ENCODE peak calls at places on chromosomes 4 and X, in six cellular contexts. Z is neural progenitor cell, U is PC-3, T is K562, L is PC-9, O is IMR-90. G is an unnamed sample.

GRCh38 chrX:3699841-3700381 is 13.5 kb downstream of the PRKX start:
- DNase-seq in Z (no peak), U (no peak), T (no peak), L (no peak), O (no peak), G (no peak)

GRCh38 chr4:5710065-5710961 is 688 bp upstream of the EVC start:
- DNase-seq in Z (peak), U (peak), T (no peak), L (no peak), O (peak), G (peak)

GRCh38 chr4:99504804-99505502 is 5.9 kb upstream of the C4orf17 start:
- DNase-seq in Z (no peak), U (no peak), T (no peak), L (no peak), O (no peak), G (no peak)

GRCh38 chr4:75542824-75543223 is 13.0 kb upstream of the ODAPH start:
- DNase-seq in Z (no peak), U (peak), T (no peak), L (no peak), O (peak), G (peak)

GRCh38 chr4:8435656-8436121 is 4.8 kb downstream of the ACOX3 start:
- DNase-seq in Z (no peak), U (no peak), T (no peak), L (no peak), O (peak), G (no peak)

GRCh38 chr4:107197121-107197520 is 161.0 kb upstream of the DKK2 start:
- DNase-seq in Z (no peak), U (no peak), T (no peak), L (no peak), O (no peak), G (no peak)

GRCh38 chrX:10922158-10922557 is 189.0 kb upstream of the HCCS start:
- DNase-seq in Z (no peak), U (peak), T (no peak), L (peak), O (peak), G (peak)

GRCh38 chrX:153956044-153956907 is 11.8 kb upstream of the RENBP start:
- DNase-seq in Z (no peak), U (no peak), T (no peak), L (no peak), O (no peak), G (no peak)

GRCh38 chr4:83329521-83330105 is 5.0 kb downstream of the HPSE start:
- DNase-seq in Z (no peak), U (peak), T (no peak), L (no peak), O (peak), G (no peak)

GRCh38 chrX:70497026-70497425 is 52.4 kb downstream of the DLG3 start:
- DNase-seq in Z (no peak), U (no peak), T (no peak), L (no peak), O (no peak), G (no peak)

GRCh38 chrX:8125566-8125965 is 45.5 kb downstream of the VCX2 start:
- DNase-seq in Z (no peak), U (no peak), T (no peak), L (no peak), O (no peak), G (no peak)

GRCh38 chr4:80074651-80075050 is 1.6 kb upstream of the ANTXR2 start:
- DNase-seq in Z (no peak), U (no peak), T (no peak), L (no peak), O (no peak), G (no peak)

GRCh38 chrX:55057691-55058249 is 17.1 kb upstream of the PAGE2B start:
- DNase-seq in Z (peak), U (peak), T (peak), L (peak), O (peak), G (no peak)

GRCh38 chrX:31435592-31435991 is 363.8 kb upstream of the FTHL17 start:
- DNase-seq in Z (peak), U (no peak), T (no peak), L (no peak), O (peak), G (no peak)

GRCh38 chrX:144681501-144681900 is 565.8 kb upstream of the SPANXN1 start:
- DNase-seq in Z (no peak), U (peak), T (no peak), L (no peak), O (no peak), G (no peak)

GRCh38 chrX:78958419-78959116 is 13.4 kb downstream of the P2RY10 start:
- DNase-seq in Z (no peak), U (no peak), T (no peak), L (no peak), O (no peak), G (no peak)

GRCh38 chr4:81485310-81485980 is 13.7 kb upstream of the RASGEF1B start:
- DNase-seq in Z (no peak), U (no peak), T (no peak), L (no peak), O (no peak), G (no peak)

GRCh38 chrX:1483843-1484637 is 31.3 kb upstream of the ASMTL start:
- DNase-seq in Z (no peak), U (no peak), T (no peak), L (no peak), O (no peak), G (no peak)

GRCh38 chr4:122583906-122584305 is 37.0 kb downstream of the IL21 start:
- DNase-seq in Z (no peak), U (no peak), T (no peak), L (no peak), O (peak), G (peak)

GRCh38 chrX:2913118-2913517 is 16.0 kb downstream of the ARSD start:
- DNase-seq in Z (no peak), U (peak), T (peak), L (no peak), O (no peak), G (no peak)

GRCh38 chrX:42934020-42934701 is 156.2 kb upstream of the PPP1R2C start:
- DNase-seq in Z (no peak), U (no peak), T (no peak), L (no peak), O (no peak), G (no peak)

GRCh38 chrX:49761481-49761880 is 65.7 kb upstream of the PAGE1 start:
- DNase-seq in Z (peak), U (peak), T (peak), L (no peak), O (peak), G (no peak)

GRCh38 chr4:119529788-119530187 is 98.8 kb downstream of the PDE5A start:
- DNase-seq in Z (no peak), U (no peak), T (no peak), L (no peak), O (no peak), G (no peak)

GRCh38 chrX:69538321-69538876 is 34.3 kb downstream of the NALF2 start:
- DNase-seq in Z (peak), U (peak), T (peak), L (peak), O (peak), G (peak)

GRCh38 chrX:87634361-87634760 is 116.8 kb downstream of the KLHL4 start:
- DNase-seq in Z (no peak), U (no peak), T (no peak), L (no peak), O (no peak), G (no peak)

GRCh38 chr4:8737601-8738279 is 133.9 kb downstream of the HMX1 start:
- DNase-seq in Z (no peak), U (no peak), T (no peak), L (no peak), O (no peak), G (no peak)

GRCh38 chr4:131509521-131509920 is 1639.6 kb upstream of the PCDH10 start:
- DNase-seq in Z (no peak), U (no peak), T (no peak), L (no peak), O (peak), G (no peak)

GRCh38 chr4:189445613-189446012 is 495.1 kb upstream of the FRG1 start:
- DNase-seq in Z (no peak), U (no peak), T (no peak), L (no peak), O (no peak), G (no peak)

GRCh38 chr4:80333121-80333520 is 2.4 kb upstream of the CFAP299 start:
- DNase-seq in Z (no peak), U (no peak), T (no peak), L (no peak), O (peak), G (no peak)

GRCh38 chr4:1472148-1472797 is 66.0 kb upstream of the NKX1-1 start:
- DNase-seq in Z (no peak), U (no peak), T (no peak), L (no peak), O (no peak), G (peak)

GRCh38 chr4:81446634-81447033 is 25.1 kb downstream of the RASGEF1B start:
- DNase-seq in Z (no peak), U (no peak), T (no peak), L (no peak), O (no peak), G (no peak)

GRCh38 chr4:186900232-186900900 is 176.7 kb upstream of the FAT1 start:
- DNase-seq in Z (no peak), U (peak), T (no peak), L (no peak), O (peak), G (peak)

GRCh38 chr4:125168531-125168930 is 146.2 kb upstream of the FAT4 start:
- DNase-seq in Z (no peak), U (no peak), T (no peak), L (no peak), O (peak), G (peak)

GRCh38 chrX:105610401-105610800 is 211.9 kb upstream of the NRK start:
- DNase-seq in Z (no peak), U (peak), T (no peak), L (no peak), O (no peak), G (no peak)

GRCh38 chr4:74159397-74159709 is 1.4 kb downstream of the MTHFD2L start:
- DNase-seq in Z (no peak), U (no peak), T (no peak), L (no peak), O (no peak), G (no peak)

GRCh38 chrX:85992811-85993229 is 54.5 kb downstream of the CHM start:
- DNase-seq in Z (no peak), U (peak), T (no peak), L (no peak), O (peak), G (no peak)

GRCh38 chrX:31981546-31982062 is 909.8 kb upstream of the FTHL17 start:
- DNase-seq in Z (no peak), U (no peak), T (no peak), L (no peak), O (no peak), G (no peak)

GRCh38 chr4:103129174-103129573 is 29.5 kb upstream of the BDH2 start:
- DNase-seq in Z (no peak), U (no peak), T (no peak), L (no peak), O (no peak), G (no peak)

GRCh38 chr4:73917081-73917501 is 47.9 kb downstream of the CXCL1 start:
- DNase-seq in Z (no peak), U (peak), T (no peak), L (no peak), O (peak), G (peak)

GRCh38 chr4:42626629-42627028 is 30.3 kb downstream of the ATP8A1 start:
- DNase-seq in Z (no peak), U (no peak), T (no peak), L (no peak), O (no peak), G (no peak)
- H3K4me2 ChIP-seq in Z (no peak), U (no peak), T (no peak), L (no peak), O (no peak), G (no peak)

DNA sequence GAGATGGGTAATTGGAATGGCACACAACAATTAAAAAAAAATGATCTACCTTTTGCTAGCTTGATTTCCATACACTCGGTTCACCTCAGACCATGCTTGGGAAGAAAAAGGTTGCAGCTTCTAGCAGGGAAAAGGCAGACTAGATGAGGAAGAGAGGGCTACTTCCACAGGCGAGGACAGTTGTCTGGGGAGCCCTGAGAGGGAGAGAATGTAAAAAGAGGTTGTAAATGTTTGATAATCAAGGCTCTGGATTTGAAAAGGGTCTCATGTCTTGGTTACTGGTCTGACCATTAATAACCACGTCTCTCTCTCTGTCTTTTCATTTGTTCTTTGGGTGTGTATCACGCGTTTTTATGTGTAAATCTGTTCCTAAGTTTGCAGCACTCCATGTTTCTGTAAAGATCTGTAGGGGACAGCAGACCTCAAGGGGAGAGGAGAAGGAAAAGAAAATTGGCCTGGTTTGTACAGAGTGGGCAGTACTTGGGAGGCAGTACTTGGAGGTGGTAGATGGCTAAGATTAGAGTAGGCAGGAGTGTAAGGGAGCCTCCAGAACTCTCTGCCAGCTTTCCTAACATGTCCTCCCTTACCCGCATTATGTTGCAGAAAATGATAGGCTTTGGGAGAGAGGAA is 750 bp downstream of the ARMCX5 start:
- DNase-seq in Z (no peak), U (peak), T (no peak), L (no peak), O (peak), G (peak)
- H2AFZ ChIP-seq in Z (peak), U (peak), T (peak), L (peak), O (peak), G (peak)

GRCh38 chr4:104457308-104457981 is 37.2 kb downstream of the CXXC4 start:
- DNase-seq in Z (no peak), U (no peak), T (no peak), L (no peak), O (no peak), G (no peak)

GRCh38 chr4:104446431-104446925 is 48.2 kb downstream of the CXXC4 start:
- DNase-seq in Z (no peak), U (no peak), T (no peak), L (no peak), O (no peak), G (no peak)

GRCh38 chr4:104447346-104447745 is 47.3 kb downstream of the CXXC4 start:
- DNase-seq in Z (no peak), U (no peak), T (no peak), L (no peak), O (no peak), G (no peak)

GRCh38 chr4:104449537-104449936 is 45.2 kb downstream of the CXXC4 start:
- DNase-seq in Z (no peak), U (peak), T (no peak), L (no peak), O (no peak), G (no peak)

GRCh38 chr4:104451573-104451972 is 43.1 kb downstream of the CXXC4 start:
- DNase-seq in Z (peak), U (no peak), T (no peak), L (no peak), O (no peak), G (no peak)
- H3K4me2 ChIP-seq in Z (no peak), U (no peak), T (no peak), L (no peak), O (no peak), G (no peak)

DNA sequence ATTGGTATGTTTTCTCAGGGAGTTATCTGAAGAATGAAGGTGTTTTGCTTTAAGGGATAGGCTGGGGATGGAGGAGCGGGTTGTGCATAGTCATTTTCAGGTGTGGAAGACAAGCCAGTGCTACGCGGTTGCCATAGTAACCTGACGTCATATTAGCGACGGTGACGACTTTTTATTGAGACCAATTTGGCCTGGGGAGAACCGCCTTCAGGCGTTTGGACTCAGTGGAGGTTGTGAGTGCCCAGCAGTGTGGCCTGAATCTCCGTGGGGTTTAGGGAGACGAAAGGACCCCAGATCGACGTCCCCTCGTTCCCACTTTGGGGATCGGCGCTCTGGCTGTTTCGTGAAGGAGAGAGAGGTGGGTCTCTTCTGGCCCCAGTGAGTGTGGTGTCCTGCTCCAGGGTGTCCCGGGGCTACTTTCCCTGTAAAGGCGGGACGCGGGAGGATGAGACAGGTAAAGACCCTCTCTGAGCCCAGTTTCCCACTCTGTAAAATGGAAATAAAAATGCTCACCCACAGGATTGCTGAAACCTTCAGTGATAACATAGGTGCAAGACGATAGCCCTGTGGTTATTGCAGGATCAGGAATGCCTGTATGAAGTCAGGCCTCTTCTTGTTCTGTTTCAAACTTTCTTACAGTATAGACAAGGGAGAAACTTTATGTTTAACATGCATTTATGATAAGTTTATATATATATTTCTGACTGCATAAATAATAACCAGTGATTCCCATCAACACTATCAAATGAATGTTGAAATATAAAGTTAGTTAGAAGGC is 48.6 kb downstream of the GPRASP3 start:
- DNase-seq in Z (peak), U (peak), T (peak), L (peak), O (peak), G (peak)
- H2AFZ ChIP-seq in Z (peak), U (peak), T (peak), L (peak), O (peak), G (peak)

DNA sequence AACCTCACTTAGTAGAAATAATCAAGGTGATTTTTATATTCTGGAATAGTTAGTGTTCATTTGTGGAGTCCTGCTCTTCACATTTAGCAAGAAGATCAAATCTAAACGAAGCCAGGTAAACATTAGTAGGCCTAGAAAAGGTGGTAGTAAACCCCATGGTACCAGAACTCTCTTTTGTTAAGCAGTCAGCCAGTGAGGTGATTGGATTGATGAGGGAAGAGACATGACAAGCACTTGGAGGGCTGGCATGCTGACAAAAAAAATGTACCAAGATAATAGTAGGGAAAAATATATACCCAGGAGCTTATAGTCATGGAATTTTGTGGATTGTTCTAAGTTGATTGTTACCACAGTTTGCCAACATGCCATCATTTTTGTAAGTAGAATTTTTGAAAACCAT is 163.8 kb downstream of the BANK1 start:
- DNase-seq in Z (peak), U (no peak), T (no peak), L (no peak), O (no peak), G (no peak)
- H3K4me2 ChIP-seq in Z (peak), U (no peak), T (no peak), L (no peak), O (peak), G (no peak)

G was measured in osteoblast.